ENCODE peak calls at places on chromosome 10, in eight cellular contexts. B is lung, A is brain microvascular endothelial cell, X is hepatocyte, Q is mammary epithelial cell, G is cardiac muscle cell, P is right lobe of liver, V is ovary. D is an unnamed sample.

GRCh38 chr10:76435154-76435553 is 1003.7 kb downstream of the LRMDA start:
- DNase-seq in P (no peak), G (no peak), Q (no peak), B (no peak), X (no peak), A (no peak), V (no peak), D (no peak)

GRCh38 chr10:125547010-125547650 is 135.8 kb downstream of the TEX36 start:
- DNase-seq in A (no peak), B (no peak), X (no peak), P (no peak), Q (no peak), G (no peak), V (no peak), D (no peak)

GRCh38 chr10:89684604-89685003 is 16.8 kb upstream of the KIF20B start:
- DNase-seq in B (no peak), P (no peak), G (peak; percentile 60), A (peak; percentile 16), Q (peak; percentile 34), X (no peak), V (no peak), D (no peak)

GRCh38 chr10:82084496-82084895 is 209.5 kb downstream of the NRG3 start:
- DNase-seq in V (no peak), X (no peak), P (no peak), B (no peak), A (no peak), G (no peak), Q (no peak), D (no peak)

GRCh38 chr10:13105184-13105583 is 5.2 kb downstream of the OPTN start:
- DNase-seq in Q (no peak), G (no peak), P (no peak), V (peak; percentile 38), X (no peak), B (no peak), A (no peak), D (no peak)

GRCh38 chr10:73641272-73642060 is at the start of gene MYOZ1:
- DNase-seq in V (no peak), X (no peak), B (no peak), G (peak; percentile 4), P (no peak), A (no peak), Q (peak; percentile 18), D (no peak)

GRCh38 chr10:130388746-130389145 is 252.6 kb downstream of the GLRX3 start:
- DNase-seq in G (no peak), A (no peak), Q (no peak), P (peak; percentile 6), V (no peak), B (no peak), X (no peak), D (no peak)

GRCh38 chr10:9437131-9437530 is 1382.6 kb downstream of the GATA3 start:
- DNase-seq in G (no peak), V (no peak), Q (no peak), A (peak; percentile 1), P (no peak), X (peak; percentile 10), B (no peak), D (no peak)

GRCh38 chr10:63657812-63658211 is 136.6 kb downstream of the REEP3 start:
- DNase-seq in B (no peak), X (no peak), Q (no peak), G (no peak), P (no peak), V (no peak), A (no peak), D (no peak)

GRCh38 chr10:100146875-100147665 is 38.8 kb downstream of the ERLIN1 start:
- DNase-seq in A (no peak), G (peak; percentile 16), X (no peak), B (no peak), P (no peak), Q (no peak), V (no peak), D (no peak)

GRCh38 chr10:129719889-129720590 is 244.0 kb downstream of the EBF3 start:
- DNase-seq in X (no peak), G (no peak), A (no peak), Q (no peak), V (no peak), B (no peak), P (no peak), D (peak; percentile 48)

GRCh38 chr10:125004571-125005311 is 62.8 kb downstream of the ZRANB1 start:
- DNase-seq in V (peak; percentile 18), A (no peak), B (no peak), G (no peak), Q (no peak), P (peak; percentile 37), X (no peak), D (peak; percentile 54)

GRCh38 chr10:69634759-69635425 is 4.8 kb downstream of the FAM241B start:
- DNase-seq in Q (no peak), P (no peak), V (no peak), X (no peak), A (no peak), B (no peak), G (no peak), D (no peak)

GRCh38 chr10:124037286-124037685 is 56.1 kb downstream of the CHST15 start:
- DNase-seq in X (no peak), G (no peak), B (no peak), V (no peak), P (no peak), Q (no peak), A (no peak), D (no peak)

GRCh38 chr10:119316002-119316358 is 108.6 kb downstream of the GRK5 start:
- DNase-seq in G (no peak), V (no peak), X (no peak), A (no peak), P (no peak), B (no peak), Q (no peak), D (no peak)

GRCh38 chr10:98312349-98312748 is 44.4 kb upstream of the LOXL4 start:
- DNase-seq in V (no peak), Q (no peak), P (no peak), G (no peak), A (no peak), B (no peak), X (no peak), D (no peak)

GRCh38 chr10:48469516-48470020 is 135.3 kb downstream of the ARHGAP22 start:
- DNase-seq in P (no peak), G (no peak), X (no peak), B (no peak), A (no peak), V (no peak), Q (no peak), D (no peak)

DNA sequence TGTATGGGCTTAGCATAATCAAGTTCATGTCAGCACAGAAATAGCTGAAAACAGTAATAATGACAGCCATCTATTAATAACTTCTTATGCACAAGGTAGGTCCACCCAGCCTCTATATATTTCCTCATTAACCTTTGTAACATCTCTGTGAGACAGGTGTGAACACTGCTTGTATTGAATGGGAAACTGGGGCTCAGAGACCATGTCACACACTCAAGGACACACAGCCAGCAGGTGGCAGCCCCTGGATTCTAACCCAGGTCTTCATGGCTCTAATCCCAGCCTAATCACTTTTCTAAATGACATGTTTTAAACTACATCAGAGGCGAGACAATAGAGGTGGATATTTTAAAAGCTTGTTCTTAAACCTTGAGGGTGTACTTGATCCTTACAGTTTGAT is 591.4 kb downstream of the PARD3 start:
- DNase-seq in X (no peak), V (no peak), B (no peak), G (no peak), A (no peak), P (no peak), Q (no peak), D (no peak)
- TF ChIP-seq CTCF in X (no peak), V (no peak), B (no peak), G (peak; percentile 4), A (peak; percentile 19), P (no peak), Q (peak; percentile 12), D (no peak)

GRCh38 chr10:112812571-112812970 is 137.5 kb upstream of the TCF7L2 start:
- DNase-seq in Q (no peak), A (no peak), G (no peak), X (no peak), B (no peak), P (peak; percentile 22), V (no peak), D (no peak)
- H3K27ac ChIP-seq in Q (no peak overlapping the region), A (no peak overlapping the region), G (no peak overlapping the region), X (peak overlapping the region; percentile 42), B (peak overlapping the region; percentile 79), P (no peak overlapping the region), V (no peak overlapping the region), D (no peak overlapping the region)

GRCh38 chr10:60535427-60535826 is 145.8 kb upstream of the ANK3 start:
- DNase-seq in X (no peak), B (no peak), V (no peak), P (no peak), A (no peak), Q (no peak), G (no peak), D (no peak)

GRCh38 chr10:60537697-60538096 is 148.0 kb upstream of the ANK3 start:
- DNase-seq in Q (no peak), A (no peak), V (no peak), G (no peak), B (no peak), X (no peak), P (no peak), D (no peak)

GRCh38 chr10:60534791-60535389 is 145.2 kb upstream of the ANK3 start:
- DNase-seq in X (no peak), Q (no peak), B (no peak), P (no peak), G (no peak), A (no peak), V (no peak), D (no peak)

GRCh38 chr10:60532691-60533468 is 143.2 kb upstream of the ANK3 start:
- DNase-seq in G (no peak), B (no peak), Q (no peak), X (no peak), V (no peak), P (no peak), A (no peak), D (no peak)

GRCh38 chr10:60536529-60537114 is 146.9 kb upstream of the ANK3 start:
- DNase-seq in X (no peak), P (no peak), Q (peak; percentile 78), B (no peak), V (no peak), A (peak; percentile 69), G (peak; percentile 21), D (no peak)
- TF ChIP-seq CTCF in X (no peak), P (no peak), Q (no peak), B (no peak), V (no peak), A (no peak), G (no peak), D (no peak)

DNA sequence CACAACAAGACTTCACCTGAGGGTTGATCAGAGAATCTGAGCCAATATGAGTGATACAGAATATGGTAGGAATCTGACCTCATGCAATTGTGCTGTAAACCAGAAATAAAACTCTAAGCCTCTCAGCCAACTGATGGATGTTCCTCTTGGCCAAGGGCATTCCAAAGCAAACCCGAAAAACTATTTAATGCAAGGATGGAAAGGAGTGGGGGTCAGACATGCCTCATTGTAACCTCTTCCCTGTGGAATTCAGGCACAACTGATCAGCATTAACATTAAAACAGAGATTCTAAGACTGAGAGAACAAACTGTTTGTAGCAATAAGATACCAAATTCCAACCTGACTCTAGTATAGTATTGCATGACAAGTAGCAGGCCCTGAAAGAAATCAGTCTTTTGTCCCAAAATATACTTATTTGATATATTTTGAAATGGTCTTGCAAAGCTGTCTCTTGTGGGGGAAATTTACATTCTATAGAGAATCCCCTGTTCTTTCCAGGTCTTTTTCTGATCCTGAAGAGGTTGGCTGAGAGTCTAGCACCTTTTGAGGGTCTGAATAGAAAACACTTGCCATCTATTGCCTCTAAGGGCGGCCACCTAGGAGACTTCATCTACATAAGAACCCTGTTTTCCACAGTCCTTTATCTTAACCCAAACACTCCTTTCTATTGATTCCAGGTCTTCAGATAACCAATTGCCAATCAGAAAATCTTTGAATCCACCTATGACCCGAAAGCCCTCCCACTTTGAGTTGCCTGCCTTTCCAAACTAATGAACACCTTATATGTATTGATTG is 50.4 kb upstream of the WDR11 start:
- DNase-seq in G (no peak), P (no peak), B (no peak), X (no peak), Q (no peak), A (no peak), V (no peak), D (no peak)
- H3K27ac ChIP-seq in G (no peak overlapping the region), P (no peak overlapping the region), B (no peak overlapping the region), X (no peak overlapping the region), Q (no peak overlapping the region), A (no peak overlapping the region), V (no peak overlapping the region), D (no peak overlapping the region)

D was measured in right atrium auricular region.